ENCODE peak calls at places on chromosomes 7 and 10, in nine cellular contexts. Y is spleen, S is AG04450, F is foreskin fibroblast, W is AG09309, E is fibroblast of villous mesenchyme, K is uterus, J is thoracic aorta, I is GM06990. H is an unnamed sample.

GRCh38 chr10:28853195-28853594 is 175.9 kb downstream of the BAMBI start:
- DNase-seq in Y (no peak), S (no peak), F (no peak), W (no peak), E (no peak), K (no peak), J (no peak), I (no peak), H (peak; percentile 55)

GRCh38 chr7:101782886-101783285 is 34.5 kb upstream of the CUX1 start:
- DNase-seq in Y (no peak), S (no peak), F (no peak), W (no peak), E (no peak), K (no peak), J (no peak), I (no peak), H (no peak)

GRCh38 chr10:110208614-110209398 is 1.4 kb downstream of the MXI1 start:
- DNase-seq in Y (peak; percentile 82), S (no peak), F (peak; percentile 59), W (no peak), E (peak; percentile 46), K (no peak), J (no peak), I (peak; percentile 29), H (no peak)

GRCh38 chr10:77591238-77591880 is 46.2 kb downstream of the KCNMA1 start:
- DNase-seq in Y (peak; percentile 16), S (no peak), F (no peak), W (no peak), E (no peak), K (no peak), J (no peak), I (no peak), H (no peak)

GRCh38 chr10:35843524-35844171 is 201.6 kb upstream of the FZD8 start:
- DNase-seq in Y (peak; percentile 83), S (no peak), F (no peak), W (no peak), E (no peak), K (no peak), J (no peak), I (no peak), H (peak; percentile 19)

GRCh38 chr7:142450206-142450605 is 192.3 kb upstream of the PRSS58 start:
- DNase-seq in Y (no peak), S (no peak), F (no peak), W (no peak), E (no peak), K (no peak), J (no peak), I (no peak), H (no peak)

GRCh38 chr10:3757638-3758490 is 27.1 kb downstream of the KLF6 start:
- DNase-seq in Y (peak; percentile 87), S (no peak), F (no peak), W (no peak), E (no peak), K (no peak), J (no peak), I (peak; percentile 75), H (no peak)

GRCh38 chr10:43353495-43354324 is 17.7 kb upstream of the FXYD4 start:
- DNase-seq in Y (no peak), S (no peak), F (no peak), W (peak; percentile 1), E (no peak), K (no peak), J (no peak), I (no peak), H (no peak)

GRCh38 chr7:152894295-152895170 is 135.0 kb downstream of the ACTR3B start:
- DNase-seq in Y (peak; percentile 70), S (no peak), F (no peak), W (no peak), E (no peak), K (no peak), J (no peak), I (no peak), H (no peak)

DNA sequence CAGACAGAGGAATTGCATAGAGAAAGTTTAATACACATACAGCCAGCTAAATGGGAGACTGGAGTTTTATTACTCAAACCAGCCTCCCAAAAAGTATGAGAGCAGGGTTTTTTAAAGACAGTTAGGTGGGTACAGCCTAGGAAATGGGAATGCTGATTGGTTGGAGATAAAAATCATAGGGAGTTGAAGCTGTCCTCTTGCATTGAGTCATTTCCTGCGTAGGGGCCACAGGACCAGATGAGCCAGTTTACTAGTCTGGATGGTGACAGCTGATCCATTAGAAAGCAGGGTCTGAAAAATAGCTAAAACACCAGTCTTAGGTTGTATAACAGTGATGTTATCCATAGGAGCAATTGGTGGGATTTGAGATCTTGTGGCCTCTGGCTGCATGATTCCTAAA is 76.1 kb upstream of the POM121L12 start:
- DNase-seq in Y (no peak), S (no peak), F (peak; percentile 14), W (no peak), E (peak; percentile 59), K (no peak), J (no peak), I (no peak), H (no peak)
- H3K4me3 ChIP-seq in Y (no peak overlapping the region), S (no peak overlapping the region), F (no peak overlapping the region), W (no peak overlapping the region), E (no peak overlapping the region), K (no peak overlapping the region), J (no peak overlapping the region), I (no peak overlapping the region), H (no peak overlapping the region)

GRCh38 chr10:14540611-14541010 is 209.9 kb upstream of the FRMD4A start:
- DNase-seq in Y (no peak), S (no peak), F (no peak), W (no peak), E (no peak), K (no peak), J (no peak), I (no peak), H (no peak)

GRCh38 chr10:14541379-14541778 is 210.7 kb upstream of the FRMD4A start:
- DNase-seq in Y (no peak), S (no peak), F (no peak), W (no peak), E (no peak), K (no peak), J (no peak), I (no peak), H (no peak)

GRCh38 chr10:14543904-14544210 is 213.1 kb upstream of the FRMD4A start:
- DNase-seq in Y (no peak), S (no peak), F (no peak), W (no peak), E (no peak), K (no peak), J (no peak), I (no peak), H (no peak)

GRCh38 chr10:14545827-14546226 is 215.1 kb upstream of the FRMD4A start:
- DNase-seq in Y (no peak), S (peak; percentile 44), F (peak; percentile 52), W (no peak), E (peak; percentile 58), K (no peak), J (no peak), I (no peak), H (no peak)

GRCh38 chr10:14543048-14543903 is 212.6 kb upstream of the FRMD4A start:
- DNase-seq in Y (peak; percentile 85), S (no peak), F (no peak), W (no peak), E (peak; percentile 37), K (no peak), J (no peak), I (no peak), H (no peak)
- TF ChIP-seq CTCF in Y (peak; percentile 38), S (peak; percentile 26), F (peak; percentile 10), W (peak; percentile 14), E (peak; percentile 32), K (no peak), J (peak; percentile 40), I (peak; percentile 30), H (peak; percentile 45)

GRCh38 chr10:133528845-133529575 is 1.8 kb downstream of the CYP2E1 start:
- DNase-seq in Y (no peak), S (no peak), F (no peak), W (no peak), E (peak; percentile 17), K (no peak), J (no peak), I (no peak), H (no peak)

GRCh38 chr10:133527779-133528271 is 662 bp downstream of the CYP2E1 start:
- DNase-seq in Y (no peak), S (no peak), F (no peak), W (no peak), E (no peak), K (no peak), J (no peak), I (no peak), H (no peak)

GRCh38 chr10:133528296-133528844 is 1.2 kb downstream of the CYP2E1 start:
- DNase-seq in Y (no peak), S (no peak), F (no peak), W (no peak), E (no peak), K (no peak), J (no peak), I (no peak), H (no peak)

GRCh38 chr10:133530506-133530905 is 3.3 kb downstream of the CYP2E1 start:
- DNase-seq in Y (no peak), S (no peak), F (no peak), W (no peak), E (no peak), K (no peak), J (no peak), I (no peak), H (no peak)

DNA sequence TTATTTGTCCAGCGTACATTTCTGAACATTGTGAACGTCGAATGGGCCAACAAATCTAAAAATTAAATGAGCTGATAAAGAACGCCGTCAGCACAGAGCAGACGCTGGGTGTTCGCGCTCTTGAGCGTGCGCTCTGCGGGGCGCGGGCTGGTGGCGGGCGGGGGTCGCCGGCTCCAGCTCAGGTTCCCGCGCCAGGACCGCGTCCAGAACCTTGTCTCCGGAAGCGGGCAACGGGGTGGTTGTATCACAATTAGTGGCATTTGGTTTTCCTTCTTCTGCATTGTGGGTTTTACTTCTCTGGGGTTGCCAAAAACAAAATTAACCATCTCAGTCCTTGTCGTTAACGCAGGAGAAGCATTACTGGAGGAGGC is 2.4 kb downstream of the CYP2E1 start:
- DNase-seq in Y (no peak), S (no peak), F (no peak), W (no peak), E (no peak), K (no peak), J (no peak), I (no peak), H (no peak)
- H3K4me3 ChIP-seq in Y (peak overlapping the region; percentile 19), S (no peak overlapping the region), F (no peak overlapping the region), W (no peak overlapping the region), E (no peak overlapping the region), K (no peak overlapping the region), J (peak overlapping the region; percentile 62), I (no peak overlapping the region), H (no peak overlapping the region)

GRCh38 chr7:143882020-143882610 is 19.9 kb downstream of the TCAF1 start:
- DNase-seq in Y (no peak), S (no peak), F (peak; percentile 15), W (no peak), E (peak; percentile 78), K (peak; percentile 82), J (no peak), I (no peak), H (no peak)

GRCh38 chr7:143877076-143877475 is 24.9 kb downstream of the TCAF1 start:
- DNase-seq in Y (no peak), S (no peak), F (no peak), W (no peak), E (no peak), K (no peak), J (no peak), I (no peak), H (no peak)

GRCh38 chr7:143878884-143879283 is 23.1 kb downstream of the TCAF1 start:
- DNase-seq in Y (no peak), S (no peak), F (no peak), W (no peak), E (no peak), K (no peak), J (no peak), I (no peak), H (no peak)

GRCh38 chr7:143876218-143876617 is 25.8 kb downstream of the TCAF1 start:
- DNase-seq in Y (no peak), S (no peak), F (no peak), W (no peak), E (no peak), K (no peak), J (no peak), I (no peak), H (no peak)
- TF ChIP-seq CTCF in Y (no peak), S (no peak), F (no peak), W (no peak), E (no peak), K (no peak), J (no peak), I (no peak), H (no peak)